ENCODE peak calls at places on chromosome 9, in four cellular contexts. One of them, this sample, is unnamed.

GRCh38 chr9:2967779-2968178 is 123.9 kb upstream of the PUM3 start:
- DNase-seq in GM12865: no peak
- DNase-seq in mucosa of descending colon: no peak
- DNase-seq in cardiac fibroblast: no peak
- DNase-seq in this sample: no peak

GRCh38 chr9:87498046-87498815 is 564 bp downstream of the DAPK1 start:
- DNase-seq in mucosa of descending colon: no peak
- DNase-seq in cardiac fibroblast: peak
- DNase-seq in GM12865: peak
- DNase-seq in this sample: peak

GRCh38 chr9:32525506-32525905 is 490 bp downstream of the RIGI start:
- DNase-seq in GM12865: peak
- DNase-seq in mucosa of descending colon: no peak
- DNase-seq in cardiac fibroblast: peak
- DNase-seq in this sample: peak

GRCh38 chr9:95171001-95171400 is 146.5 kb downstream of the FANCC start:
- DNase-seq in mucosa of descending colon: no peak
- DNase-seq in GM12865: peak
- DNase-seq in cardiac fibroblast: peak
- DNase-seq in this sample: peak

GRCh38 chr9:99778308-99778707 is 43.4 kb upstream of the NR4A3 start:
- DNase-seq in GM12865: peak
- DNase-seq in mucosa of descending colon: no peak
- DNase-seq in cardiac fibroblast: peak
- DNase-seq in this sample: peak

GRCh38 chr9:134338394-134339182 is 12.3 kb downstream of the RXRA start:
- DNase-seq in GM12865: no peak
- DNase-seq in cardiac fibroblast: no peak
- DNase-seq in mucosa of descending colon: no peak
- DNase-seq in this sample: no peak

GRCh38 chr9:87672586-87672985 is 53.3 kb upstream of the CTSL start:
- DNase-seq in GM12865: no peak
- DNase-seq in mucosa of descending colon: no peak
- DNase-seq in cardiac fibroblast: no peak
- DNase-seq in this sample: no peak

GRCh38 chr9:116736406-116736805 is 49.3 kb downstream of the TRIM32 start:
- DNase-seq in mucosa of descending colon: no peak
- DNase-seq in cardiac fibroblast: no peak
- DNase-seq in GM12865: no peak
- DNase-seq in this sample: no peak

GRCh38 chr9:79665926-79666325 is 94.2 kb downstream of the TLE4 start:
- DNase-seq in cardiac fibroblast: peak
- DNase-seq in GM12865: no peak
- DNase-seq in mucosa of descending colon: no peak
- DNase-seq in this sample: no peak

GRCh38 chr9:100700689-100701318 is 122.9 kb downstream of the CAVIN4 start:
- DNase-seq in GM12865: peak
- DNase-seq in mucosa of descending colon: no peak
- DNase-seq in cardiac fibroblast: peak
- DNase-seq in this sample: peak

GRCh38 chr9:81771606-81772005 is 82.3 kb upstream of the TLE1 start:
- DNase-seq in cardiac fibroblast: peak
- DNase-seq in mucosa of descending colon: no peak
- DNase-seq in GM12865: no peak
- DNase-seq in this sample: peak

GRCh38 chr9:33800886-33801285 is 5.5 kb downstream of the PRSS3 start:
- DNase-seq in mucosa of descending colon: no peak
- DNase-seq in cardiac fibroblast: no peak
- DNase-seq in GM12865: no peak
- DNase-seq in this sample: peak

GRCh38 chr9:126543490-126543889 is 70.2 kb upstream of the LMX1B start:
- DNase-seq in GM12865: no peak
- DNase-seq in mucosa of descending colon: no peak
- DNase-seq in cardiac fibroblast: no peak
- DNase-seq in this sample: no peak

GRCh38 chr9:134243778-134244467 is 79.6 kb upstream of the RNU6ATAC start:
- DNase-seq in mucosa of descending colon: no peak
- DNase-seq in GM12865: peak
- DNase-seq in cardiac fibroblast: peak
- DNase-seq in this sample: no peak

GRCh38 chr9:92504881-92505280 is 22.6 kb upstream of the ASPN start:
- DNase-seq in cardiac fibroblast: peak
- DNase-seq in GM12865: no peak
- DNase-seq in mucosa of descending colon: no peak
- DNase-seq in this sample: peak

GRCh38 chr9:72828281-72828731 is 124.5 kb downstream of the ALDH1A1 start:
- DNase-seq in GM12865: no peak
- DNase-seq in mucosa of descending colon: no peak
- DNase-seq in cardiac fibroblast: peak
- DNase-seq in this sample: peak

GRCh38 chr9:108278341-108278740 is 577.4 kb downstream of the ACTL7B start:
- DNase-seq in GM12865: no peak
- DNase-seq in mucosa of descending colon: no peak
- DNase-seq in cardiac fibroblast: no peak
- DNase-seq in this sample: no peak

GRCh38 chr9:119101048-119101447 is 268.2 kb downstream of the BRINP1 start:
- DNase-seq in cardiac fibroblast: no peak
- DNase-seq in GM12865: no peak
- DNase-seq in mucosa of descending colon: no peak
- DNase-seq in this sample: no peak

GRCh38 chr9:112074250-112075008 is 100.7 kb downstream of the SUSD1 start:
- DNase-seq in cardiac fibroblast: peak
- DNase-seq in GM12865: peak
- DNase-seq in mucosa of descending colon: no peak
- DNase-seq in this sample: peak

GRCh38 chr9:131323629-131324028 is 34.1 kb downstream of the PLPP7 start:
- DNase-seq in cardiac fibroblast: no peak
- DNase-seq in mucosa of descending colon: peak
- DNase-seq in GM12865: no peak
- DNase-seq in this sample: no peak

GRCh38 chr9:132485454-132485853 is 75.4 kb downstream of the CFAP77 start:
- DNase-seq in mucosa of descending colon: no peak
- DNase-seq in GM12865: no peak
- DNase-seq in cardiac fibroblast: no peak
- DNase-seq in this sample: no peak

GRCh38 chr9:93161801-93162635 is 21.9 kb upstream of the WNK2 start:
- DNase-seq in cardiac fibroblast: no peak
- DNase-seq in mucosa of descending colon: no peak
- DNase-seq in GM12865: no peak
- DNase-seq in this sample: peak

GRCh38 chr9:1303911-1304310 is 253.8 kb downstream of the DMRT2 start:
- DNase-seq in cardiac fibroblast: no peak
- DNase-seq in GM12865: no peak
- DNase-seq in mucosa of descending colon: no peak
- DNase-seq in this sample: no peak

GRCh38 chr9:132985063-132985350 is 6.5 kb downstream of the GFI1B start:
- DNase-seq in mucosa of descending colon: no peak
- DNase-seq in cardiac fibroblast: no peak
- DNase-seq in GM12865: no peak
- DNase-seq in this sample: no peak

GRCh38 chr9:69324549-69325401 is at the start of gene ENTREP1:
- DNase-seq in GM12865: no peak
- DNase-seq in cardiac fibroblast: peak
- DNase-seq in mucosa of descending colon: peak
- DNase-seq in this sample: peak

GRCh38 chr9:893843-894420 is 52.4 kb downstream of the DMRT1 start:
- DNase-seq in mucosa of descending colon: peak
- DNase-seq in cardiac fibroblast: peak
- DNase-seq in GM12865: peak
- DNase-seq in this sample: peak

GRCh38 chr9:82105729-82106128 is 117.2 kb downstream of the SPATA31D1 start:
- DNase-seq in GM12865: peak
- DNase-seq in cardiac fibroblast: no peak
- DNase-seq in mucosa of descending colon: no peak
- DNase-seq in this sample: no peak

GRCh38 chr9:71521132-71521531 is 247.2 kb downstream of the CEMIP2 start:
- DNase-seq in mucosa of descending colon: no peak
- DNase-seq in GM12865: no peak
- DNase-seq in cardiac fibroblast: no peak
- DNase-seq in this sample: no peak

GRCh38 chr9:36997414-36997813 is 36.7 kb downstream of the PAX5 start:
- DNase-seq in GM12865: no peak
- DNase-seq in mucosa of descending colon: no peak
- DNase-seq in cardiac fibroblast: peak
- DNase-seq in this sample: no peak

GRCh38 chr9:87676976-87677775 is 48.7 kb upstream of the CTSL start:
- DNase-seq in mucosa of descending colon: no peak
- DNase-seq in GM12865: no peak
- DNase-seq in cardiac fibroblast: peak
- DNase-seq in this sample: peak

GRCh38 chr9:68808481-68808880 is 103.4 kb downstream of the PIP5K1B start:
- DNase-seq in GM12865: no peak
- DNase-seq in cardiac fibroblast: no peak
- DNase-seq in mucosa of descending colon: no peak
- DNase-seq in this sample: no peak

GRCh38 chr9:2502760-2503159 is 118.8 kb upstream of the VLDLR start:
- DNase-seq in mucosa of descending colon: no peak
- DNase-seq in cardiac fibroblast: peak
- DNase-seq in GM12865: no peak
- DNase-seq in this sample: peak

GRCh38 chr9:38035873-38036272 is 33.2 kb downstream of the SHB start:
- DNase-seq in GM12865: no peak
- DNase-seq in cardiac fibroblast: peak
- DNase-seq in mucosa of descending colon: no peak
- DNase-seq in this sample: peak

GRCh38 chr9:124779368-124780059 is 2.6 kb downstream of the OLFML2A start:
- DNase-seq in cardiac fibroblast: peak
- DNase-seq in GM12865: no peak
- DNase-seq in mucosa of descending colon: peak
- DNase-seq in this sample: peak
- H3K4me3 ChIP-seq in cardiac fibroblast: no peak
- H3K4me3 ChIP-seq in GM12865: no peak
- H3K4me3 ChIP-seq in mucosa of descending colon: no peak
- H3K4me3 ChIP-seq in this sample: no peak

GRCh38 chr9:77843088-77843985 is 188.3 kb downstream of the GNAQ start:
- DNase-seq in cardiac fibroblast: no peak
- DNase-seq in GM12865: no peak
- DNase-seq in mucosa of descending colon: no peak
- DNase-seq in this sample: no peak
- TF ChIP-seq CTCF in cardiac fibroblast: no peak
- TF ChIP-seq CTCF in GM12865: no peak
- TF ChIP-seq CTCF in mucosa of descending colon: no peak
- TF ChIP-seq CTCF in this sample: no peak

DNA sequence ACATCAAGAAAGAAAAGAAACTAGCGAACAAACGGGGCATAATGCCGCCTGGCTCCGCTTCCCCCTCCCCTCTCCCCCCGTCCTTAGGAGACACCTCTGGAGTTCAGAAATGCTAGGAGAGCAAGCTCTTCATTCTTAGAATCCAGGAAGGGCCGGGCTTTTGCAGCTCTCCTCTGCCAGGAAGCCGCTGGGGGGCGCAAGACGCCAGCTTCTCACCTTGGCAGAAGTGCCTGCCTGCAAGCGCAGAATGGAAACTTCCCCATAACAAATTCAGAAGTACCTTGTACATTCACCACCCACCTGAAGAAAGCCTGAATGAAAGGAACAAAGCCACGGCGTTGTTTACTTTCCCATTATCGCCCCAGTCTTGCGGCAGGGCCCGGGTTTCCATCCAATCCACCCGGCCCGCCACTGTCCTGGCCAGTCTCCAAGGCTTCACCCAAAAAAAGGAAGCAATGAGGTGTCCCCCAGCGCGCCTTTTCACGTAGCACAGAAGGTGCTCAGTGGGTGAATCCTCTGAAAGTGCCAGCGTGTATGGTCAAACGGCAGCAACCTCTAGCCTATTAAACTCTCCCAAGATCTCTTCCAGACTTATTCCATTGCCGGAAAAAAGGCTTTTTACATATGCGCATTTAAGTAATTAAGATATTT is 1.7 kb upstream of the GADD45G start:
- DNase-seq in mucosa of descending colon: peak
- DNase-seq in GM12865: peak
- DNase-seq in cardiac fibroblast: peak
- DNase-seq in this sample: peak
- H3K4me3 ChIP-seq in mucosa of descending colon: no peak
- H3K4me3 ChIP-seq in GM12865: peak
- H3K4me3 ChIP-seq in cardiac fibroblast: peak
- H3K4me3 ChIP-seq in this sample: no peak

GRCh38 chr9:14320272-14321245 is 6.6 kb upstream of the NFIB start:
- DNase-seq in mucosa of descending colon: no peak
- DNase-seq in GM12865: peak
- DNase-seq in cardiac fibroblast: peak
- DNase-seq in this sample: peak

GRCh38 chr9:14323969-14324366 is 10.0 kb upstream of the NFIB start:
- DNase-seq in GM12865: no peak
- DNase-seq in cardiac fibroblast: no peak
- DNase-seq in mucosa of descending colon: no peak
- DNase-seq in this sample: no peak

GRCh38 chr9:14323083-14323968 is 9.4 kb upstream of the NFIB start:
- DNase-seq in mucosa of descending colon: no peak
- DNase-seq in cardiac fibroblast: no peak
- DNase-seq in GM12865: no peak
- DNase-seq in this sample: peak

GRCh38 chr9:14321517-14322125 is 7.7 kb upstream of the NFIB start:
- DNase-seq in mucosa of descending colon: no peak
- DNase-seq in GM12865: no peak
- DNase-seq in cardiac fibroblast: peak
- DNase-seq in this sample: peak

GRCh38 chr9:14322211-14323082 is 8.5 kb upstream of the NFIB start:
- DNase-seq in GM12865: peak
- DNase-seq in cardiac fibroblast: peak
- DNase-seq in mucosa of descending colon: peak
- DNase-seq in this sample: peak
- TF ChIP-seq CTCF in GM12865: peak
- TF ChIP-seq CTCF in cardiac fibroblast: peak
- TF ChIP-seq CTCF in mucosa of descending colon: peak
- TF ChIP-seq CTCF in this sample: peak

DNA sequence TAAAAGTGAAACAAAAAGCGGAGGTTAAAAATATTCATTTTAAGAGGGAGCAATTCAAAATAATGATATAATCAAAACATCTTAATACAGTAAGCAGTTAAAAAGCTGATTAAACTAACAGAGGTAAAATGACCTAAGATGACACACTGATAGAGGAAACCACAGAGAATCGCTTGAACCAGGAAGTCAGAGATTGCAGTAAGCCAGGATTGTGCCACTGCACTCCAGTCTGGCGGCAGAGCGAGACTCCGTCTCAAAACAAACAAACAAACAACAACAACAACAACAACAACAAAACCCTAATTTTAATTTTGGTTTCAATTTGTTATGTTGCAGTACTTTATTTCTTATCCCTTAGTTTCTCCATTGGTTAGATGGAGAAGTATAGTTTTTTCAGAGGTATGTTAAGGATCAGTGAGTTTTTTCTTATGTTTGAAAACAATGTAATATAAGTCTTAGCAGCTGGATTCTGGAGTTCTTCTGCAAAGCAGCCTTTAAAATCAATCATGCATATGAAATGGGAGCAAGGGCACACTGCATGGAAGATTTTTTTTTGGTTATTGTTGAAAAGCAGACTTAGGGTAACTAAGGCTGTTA is 58.5 kb downstream of the MLANA start:
- DNase-seq in GM12865: peak
- DNase-seq in mucosa of descending colon: no peak
- DNase-seq in cardiac fibroblast: peak
- DNase-seq in this sample: no peak
- H3K4me3 ChIP-seq in GM12865: peak
- H3K4me3 ChIP-seq in mucosa of descending colon: no peak
- H3K4me3 ChIP-seq in cardiac fibroblast: peak
- H3K4me3 ChIP-seq in this sample: no peak

GRCh38 chr9:128259156-128259555 is 16.7 kb downstream of the GOLGA2 start:
- DNase-seq in GM12865: no peak
- DNase-seq in mucosa of descending colon: no peak
- DNase-seq in cardiac fibroblast: no peak
- DNase-seq in this sample: no peak
- TF ChIP-seq CTCF in GM12865: no peak
- TF ChIP-seq CTCF in mucosa of descending colon: no peak
- TF ChIP-seq CTCF in cardiac fibroblast: no peak
- TF ChIP-seq CTCF in this sample: no peak